ENCODE peak calls at places on chromosomes 4 and X, in six cellular contexts. D is endothelial cell of umbilical vein, O is HCT116, L is sigmoid colon, J is H54, I is A549. W is an unnamed sample.

GRCh38 chrX:68894513-68895338 is 65.9 kb downstream of the EFNB1 start:
- DNase-seq in D (peak), I (no peak), J (no peak), L (peak), O (no peak), W (peak)

GRCh38 chrX:130625381-130625780 is 223.6 kb downstream of the RBMX2 start:
- DNase-seq in I (no peak), O (no peak), J (no peak), L (no peak), D (no peak), W (no peak)

GRCh38 chrX:72554448-72555140 is 18.0 kb downstream of the HDAC8 start:
- DNase-seq in I (peak), D (no peak), L (no peak), O (peak), J (no peak), W (peak)

GRCh38 chrX:86121916-86122315 is 26.3 kb upstream of the DACH2 start:
- DNase-seq in D (no peak), I (no peak), O (no peak), L (no peak), J (no peak), W (no peak)

GRCh38 chr4:166622425-166622977 is 611.8 kb downstream of the SPOCK3 start:
- DNase-seq in L (no peak), D (no peak), O (no peak), J (no peak), I (no peak), W (no peak)

GRCh38 chr4:33924239-33924638 is 2320.1 kb downstream of the ARAP2 start:
- DNase-seq in J (peak), D (peak), O (peak), L (no peak), I (peak), W (no peak)

GRCh38 chr4:145177906-145178538 is 2.4 kb downstream of the OTUD4 start:
- DNase-seq in D (peak), L (no peak), J (no peak), I (peak), O (no peak), W (peak)

GRCh38 chr4:10732235-10732975 is 47.8 kb upstream of the CLNK start:
- DNase-seq in I (no peak), D (no peak), L (no peak), O (no peak), J (no peak), W (no peak)

GRCh38 chr4:98657531-98658286 is 702 bp downstream of the TSPAN5 start:
- DNase-seq in I (peak), D (peak), O (no peak), L (no peak), J (peak), W (peak)

GRCh38 chr4:99087887-99088484 is 602 bp downstream of the ADH5 start:
- DNase-seq in L (peak), J (peak), D (peak), O (no peak), I (peak), W (peak)

GRCh38 chrX:69010339-69010738 is 154.9 kb downstream of the PJA1 start:
- DNase-seq in I (no peak), J (no peak), L (no peak), D (no peak), O (no peak), W (no peak)

GRCh38 chr4:113639311-113639710 is 122.2 kb downstream of the CAMK2D start:
- DNase-seq in L (no peak), O (no peak), J (no peak), I (no peak), D (no peak), W (no peak)

GRCh38 chr4:155659168-155659567 is 7.5 kb upstream of the GUCY1A1 start:
- DNase-seq in D (no peak), L (no peak), I (no peak), O (no peak), J (no peak), W (no peak)

GRCh38 chr4:23759066-23759465 is 130.8 kb downstream of the PPARGC1A start:
- DNase-seq in O (no peak), D (no peak), I (no peak), L (no peak), J (no peak), W (no peak)

GRCh38 chrX:63934791-63935190 is 149.8 kb upstream of the ARHGEF9 start:
- DNase-seq in O (no peak), L (no peak), I (no peak), J (no peak), D (no peak), W (no peak)

GRCh38 chrX:30659421-30659820 is 6.2 kb downstream of the GK start:
- DNase-seq in O (no peak), I (peak), J (peak), D (peak), L (no peak), W (peak)

GRCh38 chr4:8468746-8469535 is 28.4 kb downstream of the TRMT44 start:
- DNase-seq in I (peak), J (peak), L (peak), O (peak), D (peak), W (peak)

GRCh38 chr4:63226236-63226635 is 1183.0 kb downstream of the TECRL start:
- DNase-seq in L (no peak), D (no peak), O (no peak), I (no peak), J (no peak), W (no peak)

GRCh38 chr4:54227261-54228063 is 1.6 kb upstream of the PDGFRA start:
- DNase-seq in I (peak), J (peak), O (no peak), L (peak), D (peak), W (no peak)

GRCh38 chr4:139099366-139099982 is 77.5 kb downstream of the ELF2 start:
- DNase-seq in L (peak), I (peak), D (peak), O (peak), J (peak), W (peak)

GRCh38 chr4:145808021-145808650 is 128.2 kb downstream of the C4orf51 start:
- DNase-seq in O (peak), D (peak), L (no peak), I (peak), J (peak), W (peak)

GRCh38 chrX:40151211-40152172 is 53.7 kb upstream of the BCOR start:
- DNase-seq in J (no peak), L (no peak), D (no peak), I (no peak), O (no peak), W (no peak)

GRCh38 chrX:102341867-102342266 is 94.9 kb downstream of the NXF2 start:
- DNase-seq in J (no peak), D (no peak), L (no peak), O (no peak), I (no peak), W (no peak)
- TF ChIP-seq POLR2A in J (no peak), D (no peak), L (no peak), O (no peak), I (no peak), W (no peak)

DNA sequence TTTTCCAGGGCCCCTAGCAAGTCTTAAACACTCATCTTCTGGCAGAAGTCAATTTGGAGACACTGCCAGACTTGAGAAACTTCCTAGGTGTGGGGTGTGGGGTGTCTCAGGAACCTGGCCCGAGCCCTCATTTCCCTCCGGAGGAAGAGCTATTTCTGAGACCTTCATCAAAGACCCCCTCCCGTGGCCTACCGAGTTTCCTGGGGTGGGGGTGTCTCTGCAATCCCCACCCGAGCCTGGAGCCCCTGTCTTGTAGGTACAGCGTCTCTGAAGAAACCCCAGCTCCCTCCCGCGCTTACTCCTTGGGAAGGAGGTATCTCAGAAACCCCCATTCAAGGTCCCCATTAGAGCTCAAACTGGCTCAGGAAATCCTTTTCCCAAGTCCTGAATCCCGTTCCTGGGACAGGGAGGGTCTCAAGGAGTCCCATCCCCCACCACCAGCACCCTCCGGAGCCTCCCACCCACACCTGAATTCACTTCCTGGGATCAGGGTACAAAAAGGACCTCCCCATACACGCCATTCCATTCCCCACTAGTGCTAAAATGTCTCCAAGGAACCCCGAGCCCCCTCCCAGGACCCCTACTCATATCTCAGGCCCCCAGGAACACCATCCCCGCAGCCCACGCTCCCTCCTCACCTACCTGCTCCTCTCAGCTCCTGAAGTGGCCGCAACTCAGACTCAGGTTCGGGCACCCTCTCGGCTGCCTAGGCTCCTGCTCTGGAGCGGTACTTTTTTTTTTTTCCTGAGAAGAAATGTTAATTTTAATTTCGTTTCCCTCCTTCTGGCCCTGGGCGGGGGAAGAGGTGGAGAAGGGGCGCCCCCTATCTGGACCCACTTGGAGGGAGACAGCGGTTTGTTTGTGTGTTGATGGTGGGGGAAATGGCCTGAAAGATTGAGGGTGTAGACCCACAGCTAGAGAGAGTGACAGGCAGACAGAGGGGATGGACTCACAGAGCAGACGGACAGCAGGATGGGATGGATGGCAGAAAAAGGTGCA is 1.1 kb downstream of the SLC38A5 start:
- DNase-seq in O (no peak), L (peak), D (no peak), J (no peak), I (no peak), W (peak)
- TF ChIP-seq POLR2A in O (no peak), L (no peak), D (no peak), J (no peak), I (no peak), W (no peak)

DNA sequence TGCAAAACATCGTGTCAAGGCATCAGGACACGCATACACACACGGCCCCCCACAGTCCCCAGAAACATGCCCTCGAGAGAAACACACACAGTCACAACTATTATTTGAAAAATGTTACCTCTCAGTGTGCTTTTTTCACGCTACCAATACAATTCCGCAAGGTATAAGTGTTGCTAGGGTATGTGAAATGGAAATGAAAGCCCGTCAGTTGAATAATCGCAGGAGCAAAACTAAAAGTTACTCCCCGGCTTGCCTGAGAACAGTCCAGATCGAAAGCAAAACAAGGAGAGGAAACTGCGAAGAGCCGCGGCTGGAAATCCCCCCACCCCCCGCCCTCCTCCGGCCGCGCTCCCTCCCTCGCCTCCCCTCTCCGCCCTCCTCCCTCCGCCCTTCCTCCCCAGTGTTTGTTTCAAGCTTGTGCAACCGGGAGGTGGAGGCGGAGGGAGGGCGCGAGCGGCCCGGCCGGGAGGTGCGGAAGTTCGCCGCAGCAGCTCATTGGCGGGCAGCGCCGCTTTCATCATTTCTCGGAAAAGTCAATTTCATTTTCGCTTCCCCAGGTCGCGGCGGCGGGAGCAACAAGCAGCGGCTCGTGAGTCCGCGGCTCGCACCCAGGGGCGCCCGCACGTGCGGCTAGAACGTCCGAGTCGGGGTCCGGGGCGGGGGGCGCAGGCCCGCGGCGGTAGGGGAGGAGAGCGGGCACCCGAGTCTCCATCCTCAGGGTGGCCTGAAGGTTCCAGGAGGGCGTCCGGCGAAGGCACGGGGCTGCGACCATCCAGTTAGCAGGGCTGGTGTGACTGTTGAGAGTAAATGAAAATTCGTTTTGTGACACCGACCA is at the start of gene IRF2:
- DNase-seq in L (peak), I (peak), J (peak), O (peak), D (peak), W (peak)
- TF ChIP-seq POLR2A in L (peak), I (no peak), J (peak), O (no peak), D (peak), W (peak)

GRCh38 chr4:107870916-107871786 is 46.4 kb downstream of the SGMS2 start:
- DNase-seq in J (no peak), O (no peak), D (peak), I (no peak), L (no peak), W (no peak)
- TF ChIP-seq POLR2A in J (no peak), O (no peak), D (no peak), I (no peak), L (no peak), W (no peak)

GRCh38 chr4:129240816-129241215 is 144.9 kb downstream of the C4orf33 start:
- DNase-seq in I (no peak), D (no peak), O (no peak), J (no peak), L (no peak), W (no peak)

GRCh38 chr4:129236351-129236750 is 140.4 kb downstream of the C4orf33 start:
- DNase-seq in D (no peak), I (no peak), J (no peak), L (no peak), O (no peak), W (no peak)

GRCh38 chr4:129233691-129234090 is 137.7 kb downstream of the C4orf33 start:
- DNase-seq in O (no peak), D (no peak), I (no peak), J (no peak), L (no peak), W (no peak)

GRCh38 chr4:129239088-129239487 is 143.1 kb downstream of the C4orf33 start:
- DNase-seq in L (no peak), I (peak), O (no peak), J (no peak), D (no peak), W (no peak)
- TF ChIP-seq POLR2A in L (no peak), I (no peak), O (no peak), J (no peak), D (no peak), W (no peak)

DNA sequence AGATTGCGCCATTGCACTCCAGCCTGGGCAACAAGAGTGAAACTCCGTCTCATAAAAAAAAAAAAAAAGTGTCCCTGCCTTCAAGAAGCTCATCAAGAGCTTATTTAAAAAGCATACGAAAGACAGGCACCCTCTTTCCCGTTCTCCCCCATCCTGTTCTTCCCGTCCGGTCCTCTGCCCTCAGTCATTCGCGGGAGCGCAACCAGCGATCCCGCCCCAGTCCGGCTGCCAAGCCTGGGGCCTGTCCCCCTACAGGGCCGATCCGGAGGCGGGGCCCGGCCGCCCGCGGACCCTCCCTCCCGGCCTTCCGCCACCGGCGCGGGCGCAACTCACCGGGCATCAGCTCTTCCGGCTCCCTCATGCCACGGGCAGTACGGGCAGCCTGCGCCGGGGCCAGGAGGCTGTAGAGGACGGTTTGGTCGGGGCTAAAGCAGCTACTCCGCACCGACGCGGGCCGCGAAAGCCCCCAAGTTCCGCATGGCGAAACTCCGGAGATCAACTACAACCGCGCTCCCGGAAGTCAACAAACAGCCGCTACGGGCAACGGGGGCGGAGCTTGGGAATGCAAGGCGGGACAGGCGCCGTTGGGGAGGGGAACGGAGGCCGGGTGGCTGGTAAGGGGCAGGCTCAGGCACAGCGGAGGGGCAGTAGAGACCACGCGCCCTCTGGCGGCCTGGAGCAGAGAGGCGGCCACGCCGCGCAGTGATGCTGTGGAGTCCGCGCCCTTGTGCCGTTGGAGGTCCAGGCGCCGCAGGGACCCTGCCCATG is at the start of gene RPGR:
- DNase-seq in I (peak), O (peak), D (peak), J (peak), L (peak), W (peak)
- TF ChIP-seq POLR2A in I (peak), O (no peak), D (peak), J (peak), L (no peak), W (peak)

DNA sequence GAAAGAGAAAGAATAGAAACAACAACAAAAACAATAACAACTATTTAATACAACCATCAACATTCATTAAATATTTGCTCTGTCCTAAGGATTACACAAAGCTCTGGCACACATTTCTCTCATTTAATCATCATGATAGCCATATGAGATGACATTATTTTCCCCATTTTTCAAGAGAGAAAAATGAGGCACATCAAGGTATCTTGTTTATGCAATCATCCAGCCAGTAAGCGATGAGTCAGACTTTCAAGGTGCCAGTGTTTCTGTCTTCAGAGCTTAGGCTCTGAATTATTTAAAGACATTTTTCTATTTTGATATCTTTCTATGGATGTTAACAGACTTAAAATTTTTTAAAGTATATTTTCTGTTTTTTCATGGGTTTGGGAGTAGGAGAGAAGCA is 541.8 kb upstream of the SMIM31 start:
- DNase-seq in J (no peak), O (no peak), L (no peak), D (no peak), I (no peak), W (no peak)
- TF ChIP-seq POLR2A in J (no peak), O (no peak), L (no peak), D (no peak), I (no peak), W (no peak)

DNA sequence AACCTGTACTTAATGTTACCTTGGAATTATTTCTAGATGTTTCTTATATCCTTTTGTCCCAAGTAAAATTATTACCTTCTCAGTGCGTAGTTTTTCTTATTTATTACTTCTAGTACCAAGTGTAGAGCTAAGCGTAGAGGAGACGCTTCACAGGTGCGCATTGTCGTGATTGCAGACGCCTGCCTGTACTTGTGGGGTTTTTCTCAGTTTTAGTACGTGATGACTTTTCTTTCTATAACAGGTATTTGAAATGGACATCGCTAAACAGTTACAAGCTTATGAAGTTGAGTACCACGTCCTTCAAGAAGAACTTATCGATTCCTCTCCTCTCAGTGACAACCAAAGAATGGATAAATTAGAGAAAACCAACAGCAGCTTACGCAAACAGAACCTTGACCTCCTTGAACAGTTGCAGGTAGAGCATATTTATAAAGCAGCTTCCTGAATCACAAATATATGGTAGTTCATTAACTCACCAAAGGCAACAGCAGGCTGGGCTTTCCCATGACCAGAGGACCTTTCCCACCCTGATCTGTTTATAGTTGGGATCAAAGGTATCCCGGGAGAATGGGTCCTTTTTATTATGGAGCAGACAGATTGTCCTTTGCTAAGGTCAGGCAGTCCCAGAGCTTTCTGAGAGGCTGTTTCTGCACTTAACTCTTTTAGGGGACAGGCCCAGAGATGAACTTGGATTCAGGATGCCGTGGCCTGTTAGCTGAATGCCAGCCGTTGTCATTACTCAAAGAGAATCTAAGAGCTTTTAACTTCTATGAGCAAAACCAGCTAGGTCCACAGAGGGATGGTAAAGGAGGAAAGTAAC is 172.9 kb downstream of the PTTG2 start:
- DNase-seq in I (peak), J (no peak), D (no peak), L (no peak), O (no peak), W (no peak)
- TF ChIP-seq POLR2A in I (no peak), J (no peak), D (no peak), L (no peak), O (no peak), W (no peak)